ENCODE peak calls at places on chromosome 17, in four cellular contexts. One of them, this sample, is unnamed.

GRCh38 chr17:66910651-66911285 is 53.7 kb upstream of the CACNG4 start:
- DNase-seq in Caco-2: no peak
- DNase-seq in tibial nerve: no peak
- DNase-seq in naive thymus-derived CD4-positive, alpha-beta T cell: no peak
- DNase-seq in this sample: no peak

GRCh38 chr17:79132271-79133064 is 57.8 kb downstream of the ENGASE start:
- DNase-seq in Caco-2: no peak
- DNase-seq in tibial nerve: no peak
- DNase-seq in naive thymus-derived CD4-positive, alpha-beta T cell: no peak
- DNase-seq in this sample: no peak

GRCh38 chr17:14118951-14119350 is 49.6 kb downstream of the COX10 start:
- DNase-seq in Caco-2: no peak
- DNase-seq in tibial nerve: no peak
- DNase-seq in naive thymus-derived CD4-positive, alpha-beta T cell: no peak
- DNase-seq in this sample: no peak

GRCh38 chr17:79664925-79665738 is 54.3 kb upstream of the RBFOX3 start:
- DNase-seq in Caco-2: peak; percentile 68
- DNase-seq in tibial nerve: peak; percentile 57
- DNase-seq in naive thymus-derived CD4-positive, alpha-beta T cell: no peak
- DNase-seq in this sample: peak; percentile 5

GRCh38 chr17:65278050-65278819 is 141.1 kb downstream of the RGS9 start:
- DNase-seq in Caco-2: peak; percentile 81
- DNase-seq in tibial nerve: no peak
- DNase-seq in naive thymus-derived CD4-positive, alpha-beta T cell: no peak
- DNase-seq in this sample: peak; percentile 86

GRCh38 chr17:373616-374225 is 21.1 kb upstream of the RPH3AL start:
- DNase-seq in Caco-2: no peak
- DNase-seq in tibial nerve: peak; percentile 29
- DNase-seq in naive thymus-derived CD4-positive, alpha-beta T cell: no peak
- DNase-seq in this sample: no peak

GRCh38 chr17:58317421-58318064 is 11.1 kb downstream of the TSPOAP1 start:
- DNase-seq in Caco-2: peak; percentile 77
- DNase-seq in tibial nerve: no peak
- DNase-seq in naive thymus-derived CD4-positive, alpha-beta T cell: peak; percentile 66
- DNase-seq in this sample: peak; percentile 70

GRCh38 chr17:5526821-5527598 is 40.6 kb downstream of the MIS12 start:
- DNase-seq in Caco-2: peak; percentile 49
- DNase-seq in tibial nerve: no peak
- DNase-seq in naive thymus-derived CD4-positive, alpha-beta T cell: no peak
- DNase-seq in this sample: peak; percentile 79

GRCh38 chr17:78970834-78971763 is 8.6 kb downstream of the LGALS3BP start:
- DNase-seq in Caco-2: peak; percentile 86
- DNase-seq in tibial nerve: peak; percentile 95
- DNase-seq in naive thymus-derived CD4-positive, alpha-beta T cell: peak; percentile 55
- DNase-seq in this sample: peak; percentile 88

GRCh38 chr17:66344473-66344872 is 42.1 kb downstream of the PRKCA start:
- DNase-seq in Caco-2: no peak
- DNase-seq in tibial nerve: no peak
- DNase-seq in naive thymus-derived CD4-positive, alpha-beta T cell: no peak
- DNase-seq in this sample: no peak

GRCh38 chr17:45334231-45334630 is 17.4 kb upstream of the MAP3K14 start:
- DNase-seq in Caco-2: peak; percentile 4
- DNase-seq in tibial nerve: no peak
- DNase-seq in naive thymus-derived CD4-positive, alpha-beta T cell: no peak
- DNase-seq in this sample: no peak

GRCh38 chr17:39533891-39534290 is 72.6 kb downstream of the CDK12 start:
- DNase-seq in Caco-2: no peak
- DNase-seq in tibial nerve: no peak
- DNase-seq in naive thymus-derived CD4-positive, alpha-beta T cell: no peak
- DNase-seq in this sample: no peak

GRCh38 chr17:41144846-41145245 is 4.5 kb upstream of the KRTAP4-6 start:
- DNase-seq in Caco-2: no peak
- DNase-seq in tibial nerve: no peak
- DNase-seq in naive thymus-derived CD4-positive, alpha-beta T cell: no peak
- DNase-seq in this sample: no peak

GRCh38 chr17:14950216-14950615 is 314.9 kb downstream of the PMP22 start:
- DNase-seq in Caco-2: no peak
- DNase-seq in tibial nerve: no peak
- DNase-seq in naive thymus-derived CD4-positive, alpha-beta T cell: no peak
- DNase-seq in this sample: no peak

GRCh38 chr17:45895969-45896793 is 1.8 kb downstream of the MAPT start:
- DNase-seq in Caco-2: no peak
- DNase-seq in tibial nerve: no peak
- DNase-seq in naive thymus-derived CD4-positive, alpha-beta T cell: no peak
- DNase-seq in this sample: no peak

GRCh38 chr17:7997186-7997585 is 5.2 kb upstream of the GUCY2D start:
- DNase-seq in Caco-2: no peak
- DNase-seq in tibial nerve: no peak
- DNase-seq in naive thymus-derived CD4-positive, alpha-beta T cell: no peak
- DNase-seq in this sample: peak; percentile 60

GRCh38 chr17:79698086-79698690 is 32.6 kb upstream of the ENPP7 start:
- DNase-seq in Caco-2: no peak
- DNase-seq in tibial nerve: no peak
- DNase-seq in naive thymus-derived CD4-positive, alpha-beta T cell: no peak
- DNase-seq in this sample: no peak

GRCh38 chr17:56231693-56232092 is 78.4 kb downstream of the ANKFN1 start:
- DNase-seq in Caco-2: no peak
- DNase-seq in tibial nerve: no peak
- DNase-seq in naive thymus-derived CD4-positive, alpha-beta T cell: no peak
- DNase-seq in this sample: no peak

GRCh38 chr17:64938925-64939474 is 19.7 kb upstream of the LRRC37A3 start:
- DNase-seq in Caco-2: no peak
- DNase-seq in tibial nerve: peak; percentile 27
- DNase-seq in naive thymus-derived CD4-positive, alpha-beta T cell: no peak
- DNase-seq in this sample: peak; percentile 63

GRCh38 chr17:323181-323580 is 29.4 kb downstream of the RPH3AL start:
- DNase-seq in Caco-2: no peak
- DNase-seq in tibial nerve: no peak
- DNase-seq in naive thymus-derived CD4-positive, alpha-beta T cell: no peak
- DNase-seq in this sample: no peak

GRCh38 chr17:32517982-32518381 is 31.2 kb downstream of the CDK5R1 start:
- DNase-seq in Caco-2: no peak
- DNase-seq in tibial nerve: no peak
- DNase-seq in naive thymus-derived CD4-positive, alpha-beta T cell: no peak
- DNase-seq in this sample: no peak

GRCh38 chr17:42271277-42271922 is 4.8 kb downstream of the STAT5B start:
- DNase-seq in Caco-2: no peak
- DNase-seq in tibial nerve: no peak
- DNase-seq in naive thymus-derived CD4-positive, alpha-beta T cell: no peak
- DNase-seq in this sample: no peak
- H3K4me1 ChIP-seq in Caco-2: peaks cover 18% of the 10 kb centered on the region
- H3K4me1 ChIP-seq in tibial nerve: peaks cover 65% of the 10 kb centered on the region
- H3K4me1 ChIP-seq in naive thymus-derived CD4-positive, alpha-beta T cell: peaks cover 62% of the 10 kb centered on the region
- H3K4me1 ChIP-seq in this sample: peaks cover 24% of the 10 kb centered on the region

GRCh38 chr17:34765291-34765690 is 185.9 kb downstream of the TMEM132E start:
- DNase-seq in Caco-2: no peak
- DNase-seq in tibial nerve: no peak
- DNase-seq in naive thymus-derived CD4-positive, alpha-beta T cell: no peak
- DNase-seq in this sample: no peak

GRCh38 chr17:34769049-34769448 is 189.7 kb downstream of the TMEM132E start:
- DNase-seq in Caco-2: no peak
- DNase-seq in tibial nerve: no peak
- DNase-seq in naive thymus-derived CD4-positive, alpha-beta T cell: no peak
- DNase-seq in this sample: no peak

GRCh38 chr17:34771891-34772290 is 189.4 kb downstream of the CCT6B start:
- DNase-seq in Caco-2: no peak
- DNase-seq in tibial nerve: no peak
- DNase-seq in naive thymus-derived CD4-positive, alpha-beta T cell: no peak
- DNase-seq in this sample: no peak

GRCh38 chr17:34764716-34765115 is 185.3 kb downstream of the TMEM132E start:
- DNase-seq in Caco-2: no peak
- DNase-seq in tibial nerve: no peak
- DNase-seq in naive thymus-derived CD4-positive, alpha-beta T cell: no peak
- DNase-seq in this sample: no peak

DNA sequence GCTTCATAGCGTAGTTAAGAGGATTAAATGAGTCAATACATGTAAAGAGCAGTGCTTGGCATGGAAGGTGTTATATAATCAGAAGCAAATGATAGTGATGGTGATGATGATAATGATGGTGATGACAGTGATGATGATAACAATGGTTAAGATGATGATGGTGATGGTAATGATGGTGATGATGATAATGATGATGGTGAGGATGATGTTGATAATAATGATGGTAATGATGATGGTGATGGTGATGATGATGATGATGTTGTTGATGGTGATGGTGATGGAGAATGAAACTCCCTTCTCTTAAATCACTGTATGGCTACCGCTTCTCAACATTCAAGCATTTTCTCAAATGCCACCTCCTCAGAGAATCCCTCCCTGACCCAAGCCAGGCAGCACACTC is 190.5 kb downstream of the TMEM132E start:
- DNase-seq in Caco-2: no peak
- DNase-seq in tibial nerve: no peak
- DNase-seq in naive thymus-derived CD4-positive, alpha-beta T cell: no peak
- DNase-seq in this sample: no peak
- H3K4me1 ChIP-seq in Caco-2: no peaks in the 10 kb centered on the region
- H3K4me1 ChIP-seq in tibial nerve: no peaks in the 10 kb centered on the region
- H3K4me1 ChIP-seq in naive thymus-derived CD4-positive, alpha-beta T cell: no peaks in the 10 kb centered on the region
- H3K4me1 ChIP-seq in this sample: no peaks in the 10 kb centered on the region

GRCh38 chr17:73293480-73293911 is 18.3 kb downstream of the CDC42EP4 start:
- DNase-seq in Caco-2: no peak
- DNase-seq in tibial nerve: no peak
- DNase-seq in naive thymus-derived CD4-positive, alpha-beta T cell: no peak
- DNase-seq in this sample: peak; percentile 83

GRCh38 chr17:73292031-73292531 is 19.7 kb downstream of the CDC42EP4 start:
- DNase-seq in Caco-2: no peak
- DNase-seq in tibial nerve: no peak
- DNase-seq in naive thymus-derived CD4-positive, alpha-beta T cell: no peak
- DNase-seq in this sample: peak; percentile 45

GRCh38 chr17:73291260-73291801 is 20.5 kb downstream of the CDC42EP4 start:
- DNase-seq in Caco-2: no peak
- DNase-seq in tibial nerve: peak; percentile 75
- DNase-seq in naive thymus-derived CD4-positive, alpha-beta T cell: no peak
- DNase-seq in this sample: peak; percentile 86

GRCh38 chr17:73290399-73291259 is 21.2 kb downstream of the CDC42EP4 start:
- DNase-seq in Caco-2: no peak
- DNase-seq in tibial nerve: no peak
- DNase-seq in naive thymus-derived CD4-positive, alpha-beta T cell: no peak
- DNase-seq in this sample: no peak

GRCh38 chr17:73293031-73293430 is 18.8 kb downstream of the CDC42EP4 start:
- DNase-seq in Caco-2: no peak
- DNase-seq in tibial nerve: no peak
- DNase-seq in naive thymus-derived CD4-positive, alpha-beta T cell: no peak
- DNase-seq in this sample: no peak
- H3K4me1 ChIP-seq in Caco-2: peaks cover 40% of the 10 kb centered on the region
- H3K4me1 ChIP-seq in tibial nerve: peaks cover 94% of the 10 kb centered on the region
- H3K4me1 ChIP-seq in naive thymus-derived CD4-positive, alpha-beta T cell: no peaks in the 10 kb centered on the region
- H3K4me1 ChIP-seq in this sample: peaks cover 17% of the 10 kb centered on the region

DNA sequence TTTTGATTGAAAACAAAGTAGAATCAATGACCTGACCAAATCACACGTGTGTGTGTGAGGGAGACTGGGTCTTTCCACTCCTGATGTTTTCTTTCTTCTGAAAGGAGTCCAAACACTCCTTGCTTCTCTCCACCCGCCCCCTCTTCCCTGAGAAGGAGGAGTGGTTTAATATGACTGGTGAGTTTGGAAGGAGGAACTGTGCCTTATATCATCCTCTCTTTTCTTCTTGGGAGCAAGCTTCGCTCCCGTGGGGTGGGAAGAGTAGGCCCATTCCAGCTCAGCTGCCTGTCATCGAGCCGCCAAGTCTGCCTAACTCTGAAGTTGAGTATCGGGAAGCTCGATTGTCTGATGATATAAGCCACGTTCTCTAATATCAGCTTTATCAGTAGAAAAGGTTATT is 96.5 kb downstream of the YPEL2 start:
- DNase-seq in Caco-2: no peak
- DNase-seq in tibial nerve: no peak
- DNase-seq in naive thymus-derived CD4-positive, alpha-beta T cell: no peak
- DNase-seq in this sample: no peak
- H3K4me1 ChIP-seq in Caco-2: peaks cover 14% of the 10 kb centered on the region
- H3K4me1 ChIP-seq in tibial nerve: peaks cover 63% of the 10 kb centered on the region
- H3K4me1 ChIP-seq in naive thymus-derived CD4-positive, alpha-beta T cell: no peaks in the 10 kb centered on the region
- H3K4me1 ChIP-seq in this sample: peaks cover 56% of the 10 kb centered on the region